ENCODE peak calls at places on chromosomes 5 and 9, in seven cellular contexts. One of them, this sample, is unnamed. For H3K4me1, the result is how much of the 10 kb centered on the place peaks cover.

GRCh38 chr5:56506586-56506985 is 273.5 kb upstream of the ANKRD55 start:
- DNase-seq in spleen: no peak
- DNase-seq in stomach: no peak
- DNase-seq in esophagus muscularis mucosa: no peak
- DNase-seq in transverse colon: no peak
- DNase-seq in H1: no peak
- DNase-seq in breast epithelium: no peak
- DNase-seq in this sample: no peak

GRCh38 chr9:86324308-86324707 is 29.9 kb downstream of the TUT7 start:
- DNase-seq in spleen: no peak
- DNase-seq in stomach: no peak
- DNase-seq in esophagus muscularis mucosa: no peak
- DNase-seq in transverse colon: no peak
- DNase-seq in H1: no peak
- DNase-seq in breast epithelium: no peak
- DNase-seq in this sample: no peak

GRCh38 chr9:115204827-115205506 is 87.0 kb upstream of the TNC start:
- DNase-seq in spleen: no peak
- DNase-seq in stomach: no peak
- DNase-seq in esophagus muscularis mucosa: no peak
- DNase-seq in transverse colon: no peak
- DNase-seq in H1: no peak
- DNase-seq in breast epithelium: no peak
- DNase-seq in this sample: no peak

GRCh38 chr5:96781734-96782064 is 26.0 kb downstream of the ERAP1 start:
- DNase-seq in spleen: no peak
- DNase-seq in stomach: no peak
- DNase-seq in esophagus muscularis mucosa: no peak
- DNase-seq in transverse colon: no peak
- DNase-seq in H1: no peak
- DNase-seq in breast epithelium: no peak
- DNase-seq in this sample: no peak

GRCh38 chr5:5025774-5026406 is 114.2 kb upstream of the ADAMTS16 start:
- DNase-seq in spleen: no peak
- DNase-seq in stomach: no peak
- DNase-seq in esophagus muscularis mucosa: no peak
- DNase-seq in transverse colon: no peak
- DNase-seq in H1: no peak
- DNase-seq in breast epithelium: no peak
- DNase-seq in this sample: no peak

GRCh38 chr9:127149010-127149409 is 26.6 kb upstream of the ANGPTL2 start:
- DNase-seq in spleen: no peak
- DNase-seq in stomach: no peak
- DNase-seq in esophagus muscularis mucosa: peak
- DNase-seq in transverse colon: no peak
- DNase-seq in H1: no peak
- DNase-seq in breast epithelium: no peak
- DNase-seq in this sample: no peak

GRCh38 chr5:120749737-120750136 is 285.6 kb downstream of the PRR16 start:
- DNase-seq in spleen: no peak
- DNase-seq in stomach: no peak
- DNase-seq in esophagus muscularis mucosa: no peak
- DNase-seq in transverse colon: no peak
- DNase-seq in H1: no peak
- DNase-seq in breast epithelium: no peak
- DNase-seq in this sample: no peak

GRCh38 chr5:150140830-150141229 is 14.8 kb downstream of the PDGFRB start:
- DNase-seq in spleen: no peak
- DNase-seq in stomach: no peak
- DNase-seq in esophagus muscularis mucosa: no peak
- DNase-seq in transverse colon: no peak
- DNase-seq in H1: no peak
- DNase-seq in breast epithelium: no peak
- DNase-seq in this sample: no peak

GRCh38 chr9:132546148-132547051 is 36.0 kb upstream of the BARHL1 start:
- DNase-seq in spleen: no peak
- DNase-seq in stomach: no peak
- DNase-seq in esophagus muscularis mucosa: no peak
- DNase-seq in transverse colon: no peak
- DNase-seq in H1: peak
- DNase-seq in breast epithelium: no peak
- DNase-seq in this sample: no peak

GRCh38 chr5:35372482-35372881 is 142.2 kb upstream of the PRLR start:
- DNase-seq in spleen: no peak
- DNase-seq in stomach: no peak
- DNase-seq in esophagus muscularis mucosa: no peak
- DNase-seq in transverse colon: no peak
- DNase-seq in H1: no peak
- DNase-seq in breast epithelium: no peak
- DNase-seq in this sample: no peak

GRCh38 chr5:87649455-87649854 is 236.7 kb upstream of the CCNH start:
- DNase-seq in spleen: no peak
- DNase-seq in stomach: no peak
- DNase-seq in esophagus muscularis mucosa: no peak
- DNase-seq in transverse colon: no peak
- DNase-seq in H1: no peak
- DNase-seq in breast epithelium: no peak
- DNase-seq in this sample: no peak

GRCh38 chr5:141691867-141692532 is 10.0 kb upstream of the ARAP3 start:
- DNase-seq in spleen: peak
- DNase-seq in stomach: peak
- DNase-seq in esophagus muscularis mucosa: peak
- DNase-seq in transverse colon: peak
- DNase-seq in H1: peak
- DNase-seq in breast epithelium: peak
- DNase-seq in this sample: no peak

GRCh38 chr9:87112656-87113055 is 165.3 kb upstream of the GAS1 start:
- DNase-seq in spleen: no peak
- DNase-seq in stomach: no peak
- DNase-seq in esophagus muscularis mucosa: no peak
- DNase-seq in transverse colon: no peak
- DNase-seq in H1: no peak
- DNase-seq in breast epithelium: no peak
- DNase-seq in this sample: no peak

GRCh38 chr9:118570076-118570475 is 799.2 kb downstream of the BRINP1 start:
- DNase-seq in spleen: no peak
- DNase-seq in stomach: no peak
- DNase-seq in esophagus muscularis mucosa: no peak
- DNase-seq in transverse colon: no peak
- DNase-seq in H1: no peak
- DNase-seq in breast epithelium: no peak
- DNase-seq in this sample: no peak

GRCh38 chr5:159430361-159431018 is 100.2 kb upstream of the IL12B start:
- DNase-seq in spleen: no peak
- DNase-seq in stomach: no peak
- DNase-seq in esophagus muscularis mucosa: no peak
- DNase-seq in transverse colon: no peak
- DNase-seq in H1: no peak
- DNase-seq in breast epithelium: no peak
- DNase-seq in this sample: no peak

GRCh38 chr9:123063172-123063508 is 29.7 kb downstream of the GPR21 start:
- DNase-seq in spleen: no peak
- DNase-seq in stomach: no peak
- DNase-seq in esophagus muscularis mucosa: no peak
- DNase-seq in transverse colon: no peak
- DNase-seq in H1: no peak
- DNase-seq in breast epithelium: no peak
- DNase-seq in this sample: no peak

GRCh38 chr5:171162602-171163001 is 146.4 kb upstream of the TLX3 start:
- DNase-seq in spleen: no peak
- DNase-seq in stomach: no peak
- DNase-seq in esophagus muscularis mucosa: no peak
- DNase-seq in transverse colon: no peak
- DNase-seq in H1: peak
- DNase-seq in breast epithelium: no peak
- DNase-seq in this sample: no peak

GRCh38 chr9:17810728-17811634 is 232.1 kb downstream of the SH3GL2 start:
- DNase-seq in spleen: no peak
- DNase-seq in stomach: peak
- DNase-seq in esophagus muscularis mucosa: no peak
- DNase-seq in transverse colon: peak
- DNase-seq in H1: no peak
- DNase-seq in breast epithelium: no peak
- DNase-seq in this sample: no peak

GRCh38 chr5:137119321-137119720 is 379.8 kb downstream of the SPOCK1 start:
- DNase-seq in spleen: no peak
- DNase-seq in stomach: no peak
- DNase-seq in esophagus muscularis mucosa: no peak
- DNase-seq in transverse colon: no peak
- DNase-seq in H1: no peak
- DNase-seq in breast epithelium: no peak
- DNase-seq in this sample: no peak

GRCh38 chr9:16247188-16247875 is 623.1 kb downstream of the BNC2 start:
- DNase-seq in spleen: no peak
- DNase-seq in stomach: no peak
- DNase-seq in esophagus muscularis mucosa: no peak
- DNase-seq in transverse colon: no peak
- DNase-seq in H1: no peak
- DNase-seq in breast epithelium: no peak
- DNase-seq in this sample: peak

GRCh38 chr5:27733242-27733641 is 694.9 kb upstream of the CDH9 start:
- DNase-seq in spleen: no peak
- DNase-seq in stomach: no peak
- DNase-seq in esophagus muscularis mucosa: no peak
- DNase-seq in transverse colon: no peak
- DNase-seq in H1: no peak
- DNase-seq in breast epithelium: no peak
- DNase-seq in this sample: no peak

GRCh38 chr5:135544666-135545045 is 8.9 kb upstream of the NEUROG1 start:
- DNase-seq in spleen: no peak
- DNase-seq in stomach: no peak
- DNase-seq in esophagus muscularis mucosa: no peak
- DNase-seq in transverse colon: no peak
- DNase-seq in H1: no peak
- DNase-seq in breast epithelium: no peak
- DNase-seq in this sample: no peak

GRCh38 chr5:65172486-65173129 is 309.1 kb downstream of the ADAMTS6 start:
- DNase-seq in spleen: no peak
- DNase-seq in stomach: no peak
- DNase-seq in esophagus muscularis mucosa: no peak
- DNase-seq in transverse colon: no peak
- DNase-seq in H1: no peak
- DNase-seq in breast epithelium: no peak
- DNase-seq in this sample: no peak

GRCh38 chr5:155293605-155294178 is 280.1 kb downstream of the KIF4B start:
- DNase-seq in spleen: no peak
- DNase-seq in stomach: no peak
- DNase-seq in esophagus muscularis mucosa: no peak
- DNase-seq in transverse colon: no peak
- DNase-seq in H1: no peak
- DNase-seq in breast epithelium: no peak
- DNase-seq in this sample: no peak

GRCh38 chr9:108377881-108378280 is 477.9 kb downstream of the ACTL7B start:
- DNase-seq in spleen: no peak
- DNase-seq in stomach: no peak
- DNase-seq in esophagus muscularis mucosa: no peak
- DNase-seq in transverse colon: no peak
- DNase-seq in H1: no peak
- DNase-seq in breast epithelium: no peak
- DNase-seq in this sample: no peak

GRCh38 chr9:83271665-83272071 is 208.7 kb upstream of the RASEF start:
- DNase-seq in spleen: no peak
- DNase-seq in stomach: no peak
- DNase-seq in esophagus muscularis mucosa: no peak
- DNase-seq in transverse colon: no peak
- DNase-seq in H1: no peak
- DNase-seq in breast epithelium: no peak
- DNase-seq in this sample: no peak

GRCh38 chr9:121463026-121463827 is 36.4 kb downstream of the GGTA1 start:
- DNase-seq in spleen: peak
- DNase-seq in stomach: peak
- DNase-seq in esophagus muscularis mucosa: no peak
- DNase-seq in transverse colon: peak
- DNase-seq in H1: peak
- DNase-seq in breast epithelium: no peak
- DNase-seq in this sample: no peak

GRCh38 chr9:137304383-137305059 is 2.5 kb upstream of the NRARP start:
- DNase-seq in spleen: peak
- DNase-seq in stomach: no peak
- DNase-seq in esophagus muscularis mucosa: no peak
- DNase-seq in transverse colon: no peak
- DNase-seq in H1: no peak
- DNase-seq in breast epithelium: no peak
- DNase-seq in this sample: no peak

GRCh38 chr5:55232985-55233928 is at the start of gene CCNO:
- DNase-seq in spleen: peak
- DNase-seq in stomach: peak
- DNase-seq in esophagus muscularis mucosa: peak
- DNase-seq in transverse colon: peak
- DNase-seq in H1: peak
- DNase-seq in breast epithelium: peak
- DNase-seq in this sample: no peak
- TF ChIP-seq POLR2A in spleen: no peak
- TF ChIP-seq POLR2A in stomach: no peak
- TF ChIP-seq POLR2A in esophagus muscularis mucosa: no peak
- TF ChIP-seq POLR2A in transverse colon: no peak
- TF ChIP-seq POLR2A in H1: no peak
- TF ChIP-seq POLR2A in breast epithelium: peak
- TF ChIP-seq POLR2A in this sample: no peak

DNA sequence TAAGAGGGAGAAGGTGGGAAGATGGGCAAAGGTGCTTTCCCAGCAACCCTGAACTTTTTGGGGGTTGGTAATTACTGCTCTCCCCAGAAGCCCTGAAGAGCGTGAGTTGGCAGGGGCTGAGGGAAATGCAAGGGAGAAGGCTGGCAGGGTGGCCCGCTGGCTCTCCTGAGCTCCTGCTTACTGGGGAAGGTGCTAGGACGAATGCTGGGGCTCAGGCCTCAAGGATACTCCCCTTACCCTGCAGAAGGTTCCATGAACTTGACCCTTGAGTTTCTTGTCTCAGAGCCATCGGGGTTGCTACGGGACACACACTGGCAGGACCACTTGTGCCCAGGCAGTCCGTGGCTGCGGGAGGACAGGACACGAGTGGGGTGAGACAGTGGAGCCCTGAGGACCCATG is 1.2 kb downstream of the FAM163B start:
- DNase-seq in spleen: no peak
- DNase-seq in stomach: no peak
- DNase-seq in esophagus muscularis mucosa: no peak
- DNase-seq in transverse colon: no peak
- DNase-seq in H1: no peak
- DNase-seq in breast epithelium: no peak
- DNase-seq in this sample: no peak
- H3K4me1 ChIP-seq in spleen: under half
- H3K4me1 ChIP-seq in stomach: under half
- H3K4me1 ChIP-seq in esophagus muscularis mucosa: under half
- H3K4me1 ChIP-seq in transverse colon: under half
- H3K4me1 ChIP-seq in H1: under half
- H3K4me1 ChIP-seq in breast epithelium: under half
- H3K4me1 ChIP-seq in this sample: under half

GRCh38 chr5:108727639-108728565 is 19.8 kb upstream of the FER start:
- DNase-seq in spleen: peak
- DNase-seq in stomach: peak
- DNase-seq in esophagus muscularis mucosa: peak
- DNase-seq in transverse colon: peak
- DNase-seq in H1: peak
- DNase-seq in breast epithelium: peak
- DNase-seq in this sample: no peak
- TF ChIP-seq POLR2AphosphoS5 in spleen: peak
- TF ChIP-seq POLR2AphosphoS5 in stomach: peak
- TF ChIP-seq POLR2AphosphoS5 in esophagus muscularis mucosa: peak
- TF ChIP-seq POLR2AphosphoS5 in transverse colon: peak
- TF ChIP-seq POLR2AphosphoS5 in H1: peak
- TF ChIP-seq POLR2AphosphoS5 in breast epithelium: peak
- TF ChIP-seq POLR2AphosphoS5 in this sample: peak

GRCh38 chr5:32233696-32234447 is 59.8 kb upstream of the GOLPH3 start:
- DNase-seq in spleen: no peak
- DNase-seq in stomach: peak
- DNase-seq in esophagus muscularis mucosa: no peak
- DNase-seq in transverse colon: no peak
- DNase-seq in H1: no peak
- DNase-seq in breast epithelium: peak
- DNase-seq in this sample: no peak
- TF ChIP-seq POLR2A in spleen: no peak
- TF ChIP-seq POLR2A in stomach: no peak
- TF ChIP-seq POLR2A in esophagus muscularis mucosa: no peak
- TF ChIP-seq POLR2A in transverse colon: no peak
- TF ChIP-seq POLR2A in H1: no peak
- TF ChIP-seq POLR2A in breast epithelium: no peak
- TF ChIP-seq POLR2A in this sample: no peak